ENCODE peak calls at places on chromosome 4, in five cellular contexts. E, H, X, F and R are unnamed samples.
A peak's percentile ranks its signal among the peaks of the same experiment; 100 is the strongest.

GRCh38 chr4:76605099-76605563 is 170.1 kb downstream of the SHROOM3 start:
- DNase-seq in E (no peak), H (peak; percentile 37), X (no peak), F (no peak), R (no peak)

GRCh38 chr4:46975841-46976551 is 17.4 kb downstream of the GABRA4 start:
- DNase-seq in X (no peak), F (no peak), H (no peak), E (no peak), R (no peak)

GRCh38 chr4:39233114-39233513 is 50.8 kb downstream of the WDR19 start:
- DNase-seq in X (no peak), H (no peak), E (no peak), F (no peak), R (no peak)

GRCh38 chr4:185263419-185263818 is 54.0 kb downstream of the SNX25 start:
- DNase-seq in H (no peak), F (no peak), X (no peak), E (no peak), R (no peak)

GRCh38 chr4:61740950-61741638 is 541.0 kb downstream of the ADGRL3 start:
- DNase-seq in X (no peak), F (no peak), H (peak; percentile 7), E (no peak), R (peak; percentile 45)

GRCh38 chr4:187602339-187603092 is 393.1 kb upstream of the ZFP42 start:
- DNase-seq in H (peak; percentile 89), F (no peak), E (peak; percentile 12), X (peak; percentile 87), R (no peak)

GRCh38 chr4:124934921-124935320 is 222.4 kb upstream of the ANKRD50 start:
- DNase-seq in H (no peak), E (no peak), X (no peak), F (no peak), R (no peak)

GRCh38 chr4:113684534-113685091 is 76.9 kb downstream of the CAMK2D start:
- DNase-seq in F (peak; percentile 60), E (no peak), H (peak; percentile 74), X (peak; percentile 67), R (peak; percentile 66)

GRCh38 chr4:7444731-7445130 is 10.0 kb upstream of the PSAPL1 start:
- DNase-seq in H (no peak), E (no peak), X (no peak), F (no peak), R (no peak)

GRCh38 chr4:44235897-44236296 is 212.7 kb downstream of the KCTD8 start:
- DNase-seq in H (no peak), X (no peak), E (no peak), F (no peak), R (no peak)

GRCh38 chr4:122540827-122541226 is 80.0 kb downstream of the IL21 start:
- DNase-seq in F (no peak), X (no peak), H (no peak), E (no peak), R (no peak)
- H3K36me3 ChIP-seq in F (no peaks in the 10 kb centered on the region), X (no peaks in the 10 kb centered on the region), H (no peaks in the 10 kb centered on the region), E (no peaks in the 10 kb centered on the region), R (no peaks in the 10 kb centered on the region)

GRCh38 chr4:55736605-55737183 is 82.9 kb upstream of the EXOC1L start:
- DNase-seq in H (peak; percentile 3), E (no peak), F (no peak), X (no peak), R (no peak)
- TF ChIP-seq CTCF in H (peak; percentile 21), E (peak; percentile 37), F (no peak), X (peak; percentile 26), R (no peak)

GRCh38 chr4:146190393-146190910 is 14.9 kb downstream of the LSM6 start:
- DNase-seq in X (peak; percentile 51), F (no peak), E (no peak), H (peak; percentile 54), R (no peak)
- H3K36me3 ChIP-seq in X (peaks cover 4% of the 10 kb centered on the region), F (no peaks in the 10 kb centered on the region), E (peaks cover 30% of the 10 kb centered on the region), H (no peaks in the 10 kb centered on the region), R (peaks cover 24% of the 10 kb centered on the region)

GRCh38 chr4:1602621-1603412 is 81.3 kb downstream of the FAM53A start:
- DNase-seq in X (no peak), F (no peak), H (no peak), E (no peak), R (no peak)

GRCh38 chr4:1603413-1604135 is 80.5 kb downstream of the FAM53A start:
- DNase-seq in F (no peak), H (no peak), E (no peak), X (no peak), R (no peak)

GRCh38 chr4:1604181-1604705 is 79.9 kb downstream of the FAM53A start:
- DNase-seq in F (no peak), H (peak; percentile 35), X (peak; percentile 10), E (no peak), R (no peak)

GRCh38 chr4:1601852-1602525 is 82.1 kb downstream of the FAM53A start:
- DNase-seq in H (no peak), F (no peak), E (no peak), X (no peak), R (no peak)

GRCh38 chr4:1604706-1605205 is 79.4 kb downstream of the FAM53A start:
- DNase-seq in H (no peak), E (no peak), F (no peak), X (no peak), R (no peak)
- TF ChIP-seq CTCF in H (no peak), E (peak; percentile 19), F (no peak), X (no peak), R (no peak)

GRCh38 chr4:102815981-102816380 is 11.4 kb downstream of the UBE2D3 start:
- DNase-seq in H (peak; percentile 93), X (peak; percentile 93), F (no peak), E (peak; percentile 87), R (no peak)
- H3K36me3 ChIP-seq in H (no peaks in the 10 kb centered on the region), X (peaks cover 9% of the 10 kb centered on the region), F (no peaks in the 10 kb centered on the region), E (peaks cover 12% of the 10 kb centered on the region), R (no peaks in the 10 kb centered on the region)

DNA sequence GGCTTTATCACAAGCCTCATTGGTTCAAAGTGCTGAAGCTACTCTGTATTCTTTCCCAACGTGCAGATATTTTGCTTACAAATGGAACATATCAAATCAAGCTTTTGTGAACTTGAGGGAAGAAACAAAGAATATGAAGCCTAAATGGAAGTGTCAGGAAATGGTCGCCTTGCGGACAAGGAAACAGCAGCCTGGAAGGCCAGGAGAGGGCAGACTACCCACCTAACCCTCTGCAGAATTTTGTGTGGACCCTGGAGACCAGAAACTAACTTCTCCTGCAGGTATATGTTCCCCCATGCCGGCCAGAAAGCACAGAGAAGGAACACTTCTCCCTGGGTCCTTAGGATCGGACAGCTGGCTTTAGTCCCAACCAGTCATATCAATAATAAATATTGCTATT is 1425.8 kb downstream of the PCDH7 start:
- DNase-seq in F (no peak), H (no peak), E (no peak), X (no peak), R (no peak)
- TF ChIP-seq CTCF in F (no peak), H (no peak), E (no peak), X (no peak), R (no peak)

GRCh38 chr4:5842456-5842855 is 50.4 kb downstream of the CRMP1 start:
- DNase-seq in E (no peak), F (no peak), X (no peak), H (no peak), R (no peak)

GRCh38 chr4:5839332-5839731 is 53.6 kb downstream of the CRMP1 start:
- DNase-seq in X (no peak), F (no peak), H (no peak), E (no peak), R (no peak)

GRCh38 chr4:5836943-5837342 is 55.9 kb downstream of the CRMP1 start:
- DNase-seq in E (no peak), H (no peak), X (no peak), F (no peak), R (no peak)

GRCh38 chr4:5843573-5844239 is 49.2 kb downstream of the CRMP1 start:
- DNase-seq in X (no peak), H (no peak), F (no peak), E (no peak), R (no peak)

DNA sequence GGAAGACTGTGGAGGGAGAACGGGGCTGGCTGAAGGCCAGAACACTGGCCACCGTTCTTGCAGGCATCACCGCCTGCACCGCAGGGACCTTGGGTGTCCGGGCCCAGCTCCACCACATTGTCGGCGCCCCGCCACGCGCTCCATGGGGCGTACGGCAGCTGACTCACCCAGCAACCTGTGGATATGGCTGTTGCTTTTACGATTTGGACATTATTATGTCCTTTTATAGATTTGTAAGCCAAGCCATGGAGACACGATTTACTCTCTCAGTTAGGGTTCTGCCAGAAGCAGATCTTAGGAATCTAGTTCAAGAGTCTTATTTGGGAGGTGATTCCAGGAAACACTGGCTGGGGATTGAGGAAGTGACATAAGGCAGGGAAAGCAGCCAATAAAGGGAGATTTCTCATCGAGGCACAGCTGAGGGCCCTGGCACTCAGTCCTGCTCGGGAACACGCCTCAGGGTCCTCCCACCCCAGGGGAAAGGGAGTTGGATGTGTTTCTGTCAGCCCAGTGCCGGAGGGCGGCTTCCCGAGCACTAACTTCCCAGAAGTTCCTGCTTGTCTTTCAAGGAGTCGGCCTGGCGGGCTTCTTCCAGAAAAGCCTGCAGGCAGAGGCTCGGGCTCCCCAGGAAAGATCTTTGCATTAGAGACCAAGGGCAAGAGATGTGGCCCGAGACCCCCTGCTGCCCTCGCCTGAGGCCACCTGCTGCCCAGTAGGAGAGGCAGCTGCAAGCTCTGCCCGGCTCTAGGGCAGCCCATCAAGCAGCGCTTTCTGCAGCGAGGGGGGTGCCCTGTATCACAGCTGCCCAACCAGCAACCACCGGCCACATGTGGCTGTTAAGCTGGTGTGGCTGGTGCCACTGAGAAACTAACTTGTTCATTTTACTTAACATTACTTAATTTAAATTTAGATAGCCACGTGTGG is 52.9 kb downstream of the CRMP1 start:
- DNase-seq in E (no peak), F (no peak), X (no peak), H (no peak), R (no peak)
- H3K36me3 ChIP-seq in E (no peaks in the 10 kb centered on the region), F (no peaks in the 10 kb centered on the region), X (no peaks in the 10 kb centered on the region), H (no peaks in the 10 kb centered on the region), R (no peaks in the 10 kb centered on the region)

DNA sequence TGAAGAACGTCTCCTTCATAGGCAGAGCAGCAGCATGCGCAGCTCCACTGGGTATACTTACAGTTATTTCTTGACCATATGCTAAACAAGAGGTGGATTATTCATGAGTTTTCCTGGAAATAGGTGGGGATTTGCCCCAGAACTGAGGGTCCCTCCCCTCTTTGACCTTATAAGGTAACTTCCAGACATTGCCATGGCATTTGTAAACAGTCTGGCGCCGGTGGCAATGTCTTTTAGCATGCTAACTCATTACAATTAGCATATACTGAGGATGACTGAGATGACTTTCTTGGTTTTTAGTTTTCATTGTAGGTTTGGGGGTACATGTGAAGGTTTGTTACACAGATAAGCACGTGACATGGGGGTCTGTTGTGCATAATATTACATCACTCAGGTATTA is 97.3 kb downstream of the MTNR1A start:
- DNase-seq in H (no peak), F (no peak), E (no peak), X (no peak), R (no peak)
- TF ChIP-seq CTCF in H (no peak), F (no peak), E (no peak), X (no peak), R (no peak)

GRCh38 chr4:182894681-182895275 is 22.4 kb downstream of the DCTD start:
- DNase-seq in X (no peak), H (no peak), F (no peak), E (no peak), R (no peak)

GRCh38 chr4:182890202-182890601 is 27.0 kb downstream of the DCTD start:
- DNase-seq in E (no peak), F (no peak), H (no peak), X (no peak), R (no peak)

GRCh38 chr4:182896421-182896820 is 20.8 kb downstream of the DCTD start:
- DNase-seq in X (no peak), H (no peak), E (no peak), F (no peak), R (no peak)

GRCh38 chr4:182895791-182896292 is 21.3 kb downstream of the DCTD start:
- DNase-seq in X (no peak), F (no peak), H (no peak), E (no peak), R (no peak)

GRCh38 chr4:182893490-182893889 is 23.7 kb downstream of the DCTD start:
- DNase-seq in X (no peak), E (no peak), F (no peak), H (no peak), R (no peak)
- H3K36me3 ChIP-seq in X (peaks cover 45% of the 10 kb centered on the region), E (peaks cover 21% of the 10 kb centered on the region), F (no peaks in the 10 kb centered on the region), H (peaks cover 3% of the 10 kb centered on the region), R (peaks cover 77% of the 10 kb centered on the region)